ENCODE peak calls at places on chromosomes 5 and 9, in five cellular contexts. Q, M, U, J and V are unnamed samples.

GRCh38 chr9:130426467-130426773 is 18.3 kb upstream of the ASS1 start:
- DNase-seq in M (no peak), U (no peak), J (no peak), Q (no peak), V (no peak)

GRCh38 chr9:136232964-136233363 is 12.6 kb downstream of the QSOX2 start:
- DNase-seq in Q (no peak), J (no peak), M (no peak), U (no peak), V (no peak)

GRCh38 chr5:61277781-61278180 is 54.3 kb upstream of the ZSWIM6 start:
- DNase-seq in M (no peak), J (no peak), U (no peak), Q (no peak), V (peak)

GRCh38 chr5:179269781-179270543 is 75.3 kb downstream of the ADAMTS2 start:
- DNase-seq in M (no peak), J (peak), Q (no peak), U (peak), V (no peak)

GRCh38 chr5:100779669-100780375 is 123.3 kb downstream of the ST8SIA4 start:
- DNase-seq in J (no peak), U (no peak), M (no peak), Q (no peak), V (no peak)

GRCh38 chr5:159503236-159503635 is 172.9 kb upstream of the IL12B start:
- DNase-seq in U (no peak), M (no peak), J (no peak), Q (no peak), V (no peak)

GRCh38 chr5:154236459-154237375 is 46.2 kb downstream of the GALNT10 start:
- DNase-seq in M (no peak), U (no peak), Q (no peak), J (no peak), V (no peak)

GRCh38 chr5:152631217-152631616 is 226.1 kb upstream of the NMUR2 start:
- DNase-seq in U (no peak), J (no peak), Q (no peak), M (no peak), V (no peak)

GRCh38 chr5:149367249-149367971 is 9.6 kb downstream of the PCYOX1L start:
- DNase-seq in M (peak), Q (peak), J (peak), U (no peak), V (peak)

GRCh38 chr5:143871672-143872071 is 59.7 kb downstream of the HMHB1 start:
- DNase-seq in M (no peak), J (no peak), U (no peak), Q (no peak), V (no peak)

GRCh38 chr9:133770076-133770777 is 32.1 kb upstream of the SARDH start:
- DNase-seq in Q (no peak), M (no peak), J (peak), U (peak), V (no peak)

GRCh38 chr9:16869140-16869903 is 1.1 kb downstream of the BNC2 start:
- DNase-seq in M (peak), Q (no peak), J (no peak), U (no peak), V (no peak)

GRCh38 chr5:35436441-35437057 is 181.1 kb upstream of the SPEF2 start:
- DNase-seq in J (peak), M (peak), U (no peak), Q (no peak), V (peak)

GRCh38 chr5:136020383-136021015 is 8.3 kb upstream of the TGFBI start:
- DNase-seq in M (peak), J (peak), U (no peak), Q (no peak), V (peak)

GRCh38 chr5:142290574-142291299 is 34.1 kb downstream of the SPRY4 start:
- DNase-seq in U (no peak), Q (no peak), J (no peak), M (peak), V (peak)

GRCh38 chr9:93099551-93100264 is 3.7 kb downstream of the CARD19 start:
- DNase-seq in Q (no peak), M (no peak), J (no peak), U (peak), V (no peak)

GRCh38 chr5:53779541-53779981 is 219.1 kb downstream of the NDUFS4 start:
- DNase-seq in M (peak), Q (no peak), U (peak), J (no peak), V (peak)

GRCh38 chr5:2133936-2134335 is 251.2 kb upstream of the IRX4 start:
- DNase-seq in U (no peak), M (no peak), J (no peak), Q (no peak), V (no peak)

DNA sequence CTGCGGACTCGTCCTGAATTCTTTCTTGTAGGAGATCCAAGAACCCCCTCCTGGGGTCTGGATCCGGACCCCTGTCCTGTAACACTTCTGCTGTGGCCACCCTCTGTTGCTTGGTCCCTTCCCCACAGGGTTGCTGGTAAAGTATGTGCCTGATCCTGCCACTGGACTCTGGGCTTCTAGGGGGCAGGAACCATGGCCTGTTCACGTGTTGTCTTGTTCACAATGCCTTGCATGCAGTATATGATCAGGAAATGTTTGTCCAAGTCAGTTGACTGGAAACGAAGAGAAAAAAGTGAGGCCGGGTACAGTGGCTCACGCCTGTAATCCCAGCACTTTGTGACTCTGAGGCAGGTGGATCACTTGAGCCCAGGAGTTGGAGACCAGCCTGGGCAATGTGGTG is 139.3 kb upstream of the ALDH1B1 start:
- DNase-seq in J (no peak), M (no peak), U (no peak), Q (no peak), V (no peak)
- TF ChIP-seq CTCF in J (no peak), M (no peak), U (no peak), Q (no peak), V (no peak)

GRCh38 chr5:139395844-139396640 is 1.1 kb upstream of the PROB1 start:
- DNase-seq in J (no peak), Q (no peak), M (no peak), U (no peak), V (no peak)
- TF ChIP-seq CTCF in J (no peak), Q (no peak), M (no peak), U (no peak), V (no peak)

GRCh38 chr5:39426136-39426535 is 1.4 kb upstream of the DAB2 start:
- DNase-seq in M (no peak), Q (no peak), J (no peak), U (no peak), V (no peak)

GRCh38 chr5:39422886-39423285 is 1.9 kb downstream of the DAB2 start:
- DNase-seq in Q (no peak), M (no peak), J (no peak), U (no peak), V (no peak)

GRCh38 chr5:39423331-39423751 is 1.4 kb downstream of the DAB2 start:
- DNase-seq in J (no peak), M (no peak), U (no peak), Q (no peak), V (no peak)

GRCh38 chr5:39427225-39427624 is 2.4 kb upstream of the DAB2 start:
- DNase-seq in J (no peak), M (peak), U (no peak), Q (no peak), V (no peak)

DNA sequence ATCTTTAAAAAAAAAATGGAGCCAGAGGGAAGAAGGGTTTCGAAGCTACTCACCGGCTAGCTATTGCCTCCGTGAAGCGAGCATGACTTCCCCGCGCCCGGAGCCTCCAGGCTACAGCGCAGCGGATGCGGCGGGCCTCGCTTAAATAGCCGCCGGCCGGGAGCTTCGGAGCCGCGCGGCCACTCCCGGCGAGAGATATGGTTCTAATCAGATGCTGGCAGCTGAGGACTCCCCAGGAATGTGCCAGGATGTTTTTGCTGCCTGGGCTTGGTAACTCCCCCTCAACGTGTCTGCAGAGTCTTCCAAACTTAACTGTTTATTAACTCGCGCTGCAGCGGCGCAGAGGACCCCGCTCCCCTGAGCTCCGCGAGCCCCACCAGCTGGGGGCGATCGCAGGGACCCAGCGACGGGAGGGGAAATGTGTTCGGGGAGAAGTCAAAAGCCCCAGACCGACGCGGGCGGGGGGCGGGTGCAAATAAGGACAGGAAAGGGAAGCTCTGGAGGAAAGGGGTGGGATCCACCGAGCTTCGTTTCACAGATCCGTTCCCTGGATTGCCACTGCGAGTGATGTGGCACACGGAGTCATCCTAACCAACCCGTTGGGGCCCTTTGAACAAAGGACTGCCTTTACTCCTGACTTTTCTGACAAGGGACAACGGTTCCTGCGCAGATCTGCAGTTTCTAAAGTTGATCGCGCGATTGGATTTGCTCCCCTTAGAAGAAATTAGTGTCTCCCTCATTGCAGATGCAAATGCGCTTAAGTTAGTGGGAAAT is at the start of gene DAB2:
- DNase-seq in U (peak), J (peak), M (peak), Q (peak), V (peak)
- TF ChIP-seq CTCF in U (peak), J (no peak), M (peak), Q (peak), V (peak)

GRCh38 chr9:71253021-71253420 is 131.6 kb upstream of the TRPM3 start:
- DNase-seq in J (no peak), Q (no peak), U (no peak), M (no peak), V (no peak)

GRCh38 chr9:71245651-71246050 is 124.2 kb upstream of the TRPM3 start:
- DNase-seq in M (no peak), U (no peak), J (no peak), Q (no peak), V (no peak)

GRCh38 chr9:71254592-71255277 is 133.3 kb upstream of the TRPM3 start:
- DNase-seq in J (no peak), Q (no peak), M (no peak), U (no peak), V (no peak)

GRCh38 chr9:71250626-71251025 is 129.2 kb upstream of the TRPM3 start:
- DNase-seq in M (no peak), Q (peak), U (no peak), J (no peak), V (no peak)

DNA sequence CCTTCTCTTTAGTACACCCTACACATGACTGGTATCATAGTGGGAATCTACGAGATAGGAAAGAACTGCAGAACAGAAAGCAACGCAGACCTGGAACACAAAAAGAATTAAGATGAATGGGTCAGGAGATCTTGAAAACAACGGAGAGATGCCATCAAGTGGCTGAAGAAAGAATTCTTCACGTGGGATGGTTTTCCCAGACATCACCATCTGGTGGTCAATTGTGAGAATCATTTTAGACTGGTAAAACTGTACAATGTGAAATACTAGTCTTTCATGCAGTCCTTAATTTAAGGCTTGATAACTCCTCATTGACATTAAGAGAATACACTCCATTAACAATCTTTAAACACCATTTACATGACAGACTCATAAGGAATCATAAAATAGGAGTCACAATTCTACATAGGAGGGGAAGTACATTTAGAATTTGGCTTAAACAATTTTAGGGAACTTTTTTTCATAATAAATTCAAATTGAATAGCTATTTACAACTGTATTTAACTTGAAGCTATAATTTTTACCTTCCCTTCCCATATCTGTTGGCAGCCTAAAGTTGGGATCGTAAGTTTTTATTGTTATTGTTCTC is 128.4 kb upstream of the TRPM3 start:
- DNase-seq in J (no peak), M (peak), U (no peak), Q (no peak), V (peak)
- TF ChIP-seq CTCF in J (no peak), M (peak), U (peak), Q (peak), V (peak)

DNA sequence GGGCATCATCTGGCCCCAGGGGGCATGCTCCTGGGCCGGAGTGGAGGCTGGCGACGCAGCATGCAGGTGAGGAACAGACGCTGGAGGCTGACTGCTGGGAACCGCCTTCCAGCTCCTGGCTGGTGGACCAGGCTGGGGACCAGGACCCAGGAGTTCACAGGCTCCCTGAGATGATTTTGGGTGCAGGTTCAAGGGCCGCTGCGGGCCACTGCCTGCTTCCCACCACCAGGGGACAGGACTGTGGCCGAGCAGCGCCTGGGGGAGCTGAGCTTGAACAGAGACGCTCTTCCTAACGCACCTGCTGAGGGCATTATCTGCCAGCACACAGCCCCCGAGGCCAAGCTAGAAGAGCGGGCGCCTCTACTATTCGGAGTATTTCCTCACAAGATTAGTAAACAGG is 132.1 kb upstream of the RAPGEF1 start:
- DNase-seq in Q (no peak), M (no peak), J (no peak), U (peak), V (no peak)
- TF ChIP-seq CTCF in Q (peak), M (peak), J (no peak), U (no peak), V (peak)

GRCh38 chr9:100074093-100074492 is 24.7 kb downstream of the ERP44 start:
- DNase-seq in M (peak), J (no peak), Q (no peak), U (no peak), V (no peak)
- TF ChIP-seq CTCF in M (no peak), J (no peak), Q (no peak), U (no peak), V (no peak)

DNA sequence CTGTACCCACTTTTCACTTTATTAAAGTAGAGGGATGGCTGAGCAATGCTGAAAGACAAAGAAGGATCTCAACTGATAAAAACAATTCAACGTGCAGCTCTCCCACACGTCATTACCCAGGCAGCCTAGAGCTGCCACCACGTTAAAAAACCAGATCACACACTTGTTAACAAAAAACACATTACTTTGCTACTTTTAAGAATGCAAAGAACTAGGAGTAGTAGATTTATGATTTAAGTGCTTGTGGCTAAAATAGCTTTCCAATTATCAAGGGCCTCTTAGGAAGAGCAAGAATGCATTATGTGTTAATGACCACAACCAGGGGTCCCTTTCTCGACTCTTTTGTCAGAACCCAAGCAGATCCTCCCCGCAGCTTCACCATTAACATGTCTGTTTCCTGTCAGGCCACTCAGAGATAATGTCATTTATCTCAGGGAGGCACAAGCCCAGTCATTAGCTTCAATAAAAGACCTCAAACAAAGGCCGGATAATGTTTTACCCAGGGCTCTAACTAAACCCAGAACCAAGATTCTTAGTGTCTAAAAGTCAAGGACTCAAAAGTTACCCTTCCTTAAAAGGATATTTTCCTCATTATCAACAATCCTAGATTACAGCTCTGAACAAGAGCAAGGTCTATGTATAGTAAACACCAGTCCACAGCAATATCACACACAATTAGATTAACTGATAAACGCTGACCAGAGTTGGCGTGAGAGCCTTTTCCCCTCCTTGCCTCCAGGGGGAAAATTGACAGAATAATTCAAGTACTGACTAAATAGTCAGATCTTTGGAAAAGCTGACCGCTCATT is 7.5 kb downstream of the ZNF608 start:
- DNase-seq in Q (peak), U (no peak), J (no peak), M (no peak), V (no peak)
- TF ChIP-seq CTCF in Q (no peak), U (peak), J (no peak), M (no peak), V (no peak)

GRCh38 chr5:33936004-33936380 is 194 bp upstream of the RXFP3 start:
- DNase-seq in M (peak), U (peak), Q (no peak), J (peak), V (peak)
- TF ChIP-seq CTCF in M (peak), U (no peak), Q (no peak), J (peak), V (no peak)

GRCh38 chr5:56668996-56669395 is 146.4 kb upstream of the MAP3K1 start:
- DNase-seq in M (no peak), Q (no peak), J (no peak), U (no peak), V (peak)
- TF ChIP-seq CTCF in M (no peak), Q (no peak), J (no peak), U (no peak), V (no peak)

GRCh38 chr5:130545291-130545690 is 619.8 kb downstream of the HINT1 start:
- DNase-seq in J (no peak), Q (no peak), U (no peak), M (no peak), V (peak)
- TF ChIP-seq CTCF in J (no peak), Q (no peak), U (no peak), M (no peak), V (peak)